ENCODE peak calls at places on chromosomes 12 and 14, in five cellular contexts. N, R, Z, Q and V are unnamed samples.

GRCh38 chr14:55117816-55118441 is 11.1 kb upstream of the LGALS3 start:
- DNase-seq in N (peak), R (no peak), Z (no peak), Q (no peak), V (no peak)

GRCh38 chr12:25926536-25926935 is 31.9 kb upstream of the RASSF8 start:
- DNase-seq in N (no peak), R (no peak), Z (no peak), Q (no peak), V (no peak)

GRCh38 chr12:123099556-123100192 is 51.2 kb downstream of the PITPNM2 start:
- DNase-seq in N (no peak), R (no peak), Z (no peak), Q (no peak), V (no peak)

GRCh38 chr12:43292699-43293098 is 259.3 kb downstream of the ADAMTS20 start:
- DNase-seq in N (peak), R (no peak), Z (peak), Q (peak), V (peak)

GRCh38 chr14:73802431-73803188 is 49.0 kb upstream of the PTGR2 start:
- DNase-seq in N (no peak), R (peak), Z (no peak), Q (no peak), V (peak)

GRCh38 chr14:84036863-84037262 is 1493.1 kb upstream of the FLRT2 start:
- DNase-seq in N (no peak), R (no peak), Z (peak), Q (peak), V (no peak)

GRCh38 chr12:126493366-126494108 is 1428.3 kb downstream of the AACS start:
- DNase-seq in N (no peak), R (no peak), Z (no peak), Q (no peak), V (no peak)

GRCh38 chr12:100251917-100252316 is 15.0 kb downstream of the DEPDC4 start:
- DNase-seq in N (no peak), R (no peak), Z (no peak), Q (no peak), V (no peak)

GRCh38 chr12:124548854-124549378 is 18.5 kb downstream of the NCOR2 start:
- DNase-seq in N (peak), R (no peak), Z (peak), Q (peak), V (no peak)

GRCh38 chr12:110647669-110648068 is 33.7 kb downstream of the TCTN1 start:
- DNase-seq in N (no peak), R (no peak), Z (no peak), Q (no peak), V (peak)

GRCh38 chr14:33634631-33635030 is 316.2 kb downstream of the EGLN3 start:
- DNase-seq in N (peak), R (no peak), Z (no peak), Q (no peak), V (no peak)

GRCh38 chr12:48000878-48001321 is 3.4 kb downstream of the COL2A1 start:
- DNase-seq in N (peak), R (peak), Z (peak), Q (peak), V (no peak)

GRCh38 chr12:50985322-50985721 is 33.0 kb downstream of the HIGD1C start:
- DNase-seq in N (peak), R (no peak), Z (peak), Q (peak), V (no peak)

GRCh38 chr12:89559753-89560152 is 33.9 kb upstream of the POC1B start:
- DNase-seq in N (no peak), R (no peak), Z (no peak), Q (no peak), V (no peak)

GRCh38 chr14:50600849-50601248 is 40.9 kb downstream of the ATL1 start:
- DNase-seq in N (no peak), R (peak), Z (peak), Q (no peak), V (no peak)

GRCh38 chr12:55721601-55722213 is 1.5 kb downstream of the RDH5 start:
- DNase-seq in N (peak), R (no peak), Z (no peak), Q (no peak), V (no peak)

GRCh38 chr12:106174876-106175275 is 36.1 kb upstream of the NUAK1 start:
- DNase-seq in N (no peak), R (no peak), Z (no peak), Q (peak), V (no peak)

GRCh38 chr12:64669270-64669842 is 59.1 kb downstream of the RASSF3 start:
- DNase-seq in N (no peak), R (no peak), Z (no peak), Q (peak), V (peak)

GRCh38 chr14:36183402-36183801 is 6.9 kb upstream of the PTCSC3 start:
- DNase-seq in N (no peak), R (no peak), Z (no peak), Q (no peak), V (no peak)

GRCh38 chr12:115166698-115167315 is 482.8 kb upstream of the TBX3 start:
- DNase-seq in N (no peak), R (peak), Z (peak), Q (peak), V (no peak)

GRCh38 chr14:95222151-95222631 is 64.9 kb upstream of the DICER1 start:
- DNase-seq in N (peak), R (no peak), Z (peak), Q (peak), V (no peak)

GRCh38 chr12:122999196-122999946 is 18.9 kb downstream of the ARL6IP4 start:
- DNase-seq in N (no peak), R (peak), Z (no peak), Q (no peak), V (no peak)

GRCh38 chr12:71846322-71846940 is 6.9 kb downstream of the TBC1D15 start:
- DNase-seq in N (peak), R (no peak), Z (peak), Q (peak), V (peak)

GRCh38 chr12:63968685-63969084 is 124.2 kb downstream of the SRGAP1 start:
- DNase-seq in N (no peak), R (no peak), Z (no peak), Q (no peak), V (no peak)

GRCh38 chr12:52336641-52337040 is 15.4 kb upstream of the KRT83 start:
- DNase-seq in N (no peak), R (no peak), Z (no peak), Q (no peak), V (no peak)

GRCh38 chr14:22177870-22178269 is 411.2 kb downstream of the DAD1 start:
- DNase-seq in N (no peak), R (no peak), Z (no peak), Q (peak), V (no peak)

GRCh38 chr12:88393017-88393767 is 187.1 kb downstream of the KITLG start:
- DNase-seq in N (peak), R (peak), Z (no peak), Q (peak), V (peak)

GRCh38 chr12:96247567-96247962 is 53.4 kb downstream of the ELK3 start:
- DNase-seq in N (peak), R (no peak), Z (peak), Q (peak), V (no peak)

GRCh38 chr12:16530268-16530865 is 75.6 kb downstream of the LMO3 start:
- DNase-seq in N (no peak), R (no peak), Z (no peak), Q (no peak), V (no peak)

GRCh38 chr14:35556548-35556947 is 22.6 kb downstream of the INSM2 start:
- DNase-seq in N (no peak), R (peak), Z (no peak), Q (no peak), V (no peak)

GRCh38 chr14:77529963-77530362 is 31.3 kb upstream of the ISM2 start:
- DNase-seq in N (no peak), R (no peak), Z (no peak), Q (no peak), V (no peak)

GRCh38 chr14:79567306-79567705 is 644.0 kb downstream of the DIO2 start:
- DNase-seq in N (no peak), R (no peak), Z (no peak), Q (no peak), V (no peak)

DNA sequence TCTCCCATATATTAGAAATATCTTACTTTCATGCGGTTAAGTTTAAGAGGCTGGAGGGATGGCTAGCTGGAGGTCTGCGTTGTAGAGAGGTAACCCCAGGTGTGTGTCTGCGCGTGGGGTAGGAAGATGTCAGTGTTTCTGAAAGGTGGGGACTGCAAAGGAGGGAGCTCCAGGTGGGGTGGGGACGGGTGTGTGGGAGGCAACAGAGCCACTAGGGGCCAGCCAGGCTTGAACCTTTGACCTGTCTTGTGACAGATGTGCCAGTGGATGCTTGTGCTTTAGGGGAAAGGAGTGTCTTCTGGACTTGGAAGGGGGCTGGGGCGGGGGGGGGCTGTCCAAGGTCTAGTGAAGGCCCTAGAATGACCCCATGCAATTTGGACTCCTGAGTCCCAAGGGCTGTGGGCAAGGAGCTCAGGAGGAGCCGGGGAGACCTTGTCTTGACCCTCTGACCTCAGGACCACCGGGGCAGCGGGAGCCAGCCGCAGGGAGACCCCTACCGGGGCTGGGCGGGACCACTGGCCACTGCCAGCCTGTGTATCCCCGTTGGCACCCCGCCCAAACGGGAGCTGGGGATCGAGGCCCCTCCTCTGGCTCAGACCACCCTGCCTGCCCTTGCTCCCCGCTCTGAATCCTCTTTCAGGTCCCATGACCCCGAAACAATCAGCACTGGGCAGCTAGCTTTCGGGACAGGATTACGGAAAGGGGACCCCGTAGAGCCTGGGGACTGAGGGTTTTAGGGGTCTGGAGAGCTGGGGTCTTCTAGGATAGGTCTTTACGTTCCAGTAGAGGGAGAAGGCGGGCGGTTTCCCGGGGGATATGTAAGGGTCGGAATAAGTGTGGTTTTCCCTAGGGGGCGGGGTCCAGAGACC is 1.1 kb downstream of the GLI1 start:
- DNase-seq in N (no peak), R (peak), Z (no peak), Q (no peak), V (peak)
- H3K9ac ChIP-seq in N (no peak), R (no peak), Z (peak), Q (peak), V (peak)

GRCh38 chr14:52025952-52026510 is 36.7 kb downstream of the RTRAF start:
- DNase-seq in N (no peak), R (no peak), Z (no peak), Q (peak), V (no peak)
- H3K9ac ChIP-seq in N (no peak), R (no peak), Z (no peak), Q (peak), V (no peak)

DNA sequence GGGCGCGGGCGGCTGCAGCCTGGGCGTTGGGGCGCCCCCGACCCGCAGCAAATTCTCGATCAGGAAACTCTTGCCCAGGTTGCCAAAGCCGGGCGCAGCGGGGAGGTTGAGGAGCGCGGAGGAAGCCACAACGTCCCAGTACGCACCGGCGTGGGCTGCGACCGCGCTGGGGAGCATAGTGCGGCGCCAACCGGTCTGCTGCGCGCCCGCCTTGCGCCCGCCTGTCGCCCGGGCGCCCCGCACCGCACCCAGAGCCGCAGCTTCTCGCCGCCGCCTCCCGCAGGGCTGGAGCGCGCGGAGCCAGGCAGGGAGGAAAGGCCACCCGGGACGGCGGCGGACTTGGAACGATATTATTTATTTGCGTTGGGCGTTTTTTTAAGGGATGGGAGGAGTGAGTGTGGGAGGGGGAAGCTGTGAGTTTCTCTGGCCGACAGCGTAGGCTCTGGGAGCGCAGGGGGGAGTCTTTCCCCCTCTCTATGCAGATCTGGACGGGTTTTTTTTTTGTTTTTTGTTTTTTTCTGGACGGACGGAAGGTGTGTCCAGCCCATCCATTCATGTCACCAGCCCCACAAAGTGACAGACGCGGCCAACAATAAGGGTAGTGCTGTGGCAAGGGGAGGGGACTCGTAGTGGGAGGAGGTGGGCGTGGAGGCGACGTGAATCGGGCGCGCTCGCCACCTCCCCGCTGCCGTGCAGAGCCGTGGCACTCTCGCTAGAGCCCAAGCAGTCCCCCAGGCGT is at the start of gene DBX2:
- DNase-seq in N (peak), R (peak), Z (peak), Q (no peak), V (no peak)
- H3K9ac ChIP-seq in N (no peak), R (no peak), Z (no peak), Q (no peak), V (no peak)

DNA sequence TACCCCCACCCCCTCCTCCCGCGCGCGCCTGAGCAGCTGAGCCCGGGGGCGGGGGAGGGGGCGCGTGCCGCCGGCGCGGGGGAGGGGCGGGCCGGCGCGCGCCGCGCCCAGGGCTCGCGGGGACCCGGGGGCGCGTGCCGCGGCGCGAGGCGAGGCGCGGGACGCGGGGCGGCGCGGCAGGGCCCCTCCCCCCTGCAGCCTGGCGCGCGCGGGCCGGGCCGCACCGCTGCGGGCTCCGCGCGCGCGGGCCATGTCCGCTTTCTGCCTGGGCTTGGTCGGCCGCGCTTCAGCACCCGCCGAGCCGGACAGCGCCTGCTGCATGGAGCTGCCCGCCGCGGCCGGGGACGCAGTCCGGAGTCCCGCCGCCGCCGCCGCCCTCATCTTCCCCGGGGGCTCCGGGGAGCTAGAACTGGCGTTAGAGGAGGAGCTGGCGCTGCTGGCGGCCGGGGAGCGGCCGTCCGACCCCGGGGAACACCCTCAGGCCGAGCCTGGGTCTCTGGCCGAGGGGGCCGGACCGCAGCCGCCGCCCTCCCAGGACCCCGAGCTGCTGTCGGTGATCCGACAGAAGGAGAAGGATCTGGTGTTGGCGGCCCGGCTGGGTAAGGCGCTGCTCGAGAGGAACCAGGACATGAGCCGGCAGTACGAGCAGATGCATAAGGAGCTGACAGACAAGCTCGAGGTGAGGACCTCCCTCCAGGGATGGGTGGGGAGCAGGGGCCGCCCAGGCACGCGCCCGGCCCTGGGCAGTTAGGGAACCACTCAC is 764 bp downstream of the BICDL1 start:
- DNase-seq in N (peak), R (peak), Z (peak), Q (peak), V (peak)
- H3K9ac ChIP-seq in N (no peak), R (no peak), Z (no peak), Q (no peak), V (peak)

GRCh38 chr12:69908208-69908607 is 83.2 kb downstream of the MYRFL start:
- DNase-seq in N (peak), R (no peak), Z (no peak), Q (no peak), V (no peak)

GRCh38 chr12:69905801-69906200 is 80.8 kb downstream of the MYRFL start:
- DNase-seq in N (no peak), R (no peak), Z (no peak), Q (no peak), V (peak)

GRCh38 chr12:69904761-69905160 is 79.7 kb downstream of the MYRFL start:
- DNase-seq in N (peak), R (peak), Z (peak), Q (peak), V (peak)

GRCh38 chr12:69903548-69903947 is 78.5 kb downstream of the MYRFL start:
- DNase-seq in N (no peak), R (no peak), Z (no peak), Q (no peak), V (peak)

DNA sequence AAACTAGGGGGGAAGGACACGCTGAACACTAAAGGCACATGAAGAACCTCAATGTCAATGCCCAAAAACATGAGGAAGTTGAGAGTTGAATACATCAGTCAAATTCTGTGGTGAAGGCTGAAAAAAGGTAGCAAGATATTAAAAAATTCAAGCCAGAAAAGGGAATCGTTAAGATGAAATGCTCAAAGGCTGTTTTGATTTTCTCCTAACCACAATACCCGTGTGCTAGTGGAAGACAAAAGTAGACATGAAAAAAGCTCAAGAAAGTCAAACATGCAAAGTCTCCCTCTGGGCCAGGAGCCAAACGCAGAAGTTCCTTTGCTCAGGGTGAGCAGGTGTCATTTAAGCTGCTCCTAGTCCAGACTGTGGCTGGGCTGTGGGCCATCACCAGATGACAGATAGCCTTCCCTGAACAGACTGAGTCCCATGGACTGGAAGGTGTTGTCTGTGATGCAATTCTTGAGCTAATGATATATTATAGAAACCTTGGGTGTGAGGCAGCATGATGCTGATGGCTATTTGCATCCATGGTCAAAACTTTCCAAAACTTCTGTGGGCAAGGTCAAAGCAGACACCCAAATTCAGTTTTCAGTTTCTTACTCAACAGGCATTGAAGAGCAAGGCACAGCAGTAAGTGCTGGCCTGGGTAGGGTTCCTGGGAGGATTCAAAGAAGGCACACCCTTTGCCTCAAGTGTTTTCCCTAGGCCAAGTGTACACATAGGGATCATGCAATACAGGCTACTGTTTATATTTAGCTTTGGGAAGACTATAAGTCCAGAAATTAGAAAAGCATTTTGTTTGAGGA is 81.6 kb downstream of the MYRFL start:
- DNase-seq in N (no peak), R (no peak), Z (no peak), Q (no peak), V (peak)
- H3K9ac ChIP-seq in N (no peak), R (no peak), Z (no peak), Q (no peak), V (peak)

GRCh38 chr12:102478416-102479098 is 1.8 kb downstream of the IGF1 start:
- DNase-seq in N (no peak), R (peak), Z (no peak), Q (no peak), V (no peak)
- H3K9ac ChIP-seq in N (no peak), R (no peak), Z (no peak), Q (no peak), V (no peak)

DNA sequence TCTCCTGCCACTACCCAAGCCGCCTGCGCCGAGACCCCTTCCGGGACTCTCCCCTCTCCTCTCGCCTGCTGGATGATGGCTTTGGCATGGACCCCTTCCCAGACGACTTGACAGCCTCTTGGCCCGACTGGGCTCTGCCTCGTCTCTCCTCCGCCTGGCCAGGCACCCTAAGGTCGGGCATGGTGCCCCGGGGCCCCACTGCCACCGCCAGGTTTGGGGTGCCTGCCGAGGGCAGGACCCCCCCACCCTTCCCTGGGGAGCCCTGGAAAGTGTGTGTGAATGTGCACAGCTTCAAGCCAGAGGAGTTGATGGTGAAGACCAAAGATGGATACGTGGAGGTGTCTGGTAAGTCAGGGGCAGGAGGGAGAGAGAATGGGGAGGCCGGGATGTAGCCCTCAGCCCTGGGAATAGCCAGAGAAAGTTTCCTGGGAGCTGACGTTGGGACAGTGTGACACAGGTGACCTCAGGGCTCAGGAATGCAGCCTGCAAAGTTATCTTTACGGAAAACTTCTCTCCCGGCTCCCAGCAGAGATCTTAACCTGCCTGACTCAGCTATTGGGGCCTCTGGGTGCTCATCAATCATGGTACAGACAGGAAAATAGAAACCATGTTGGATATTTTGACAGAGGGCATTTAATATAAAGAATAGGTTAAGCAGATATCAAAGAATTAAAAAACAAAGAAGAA is 747 bp downstream of the HSPB8 start:
- DNase-seq in N (peak), R (peak), Z (peak), Q (peak), V (no peak)
- H3K9ac ChIP-seq in N (peak), R (no peak), Z (peak), Q (peak), V (no peak)